ENCODE peak calls at places on chromosomes 5 and 9, in seven cellular contexts. One of them, this sample, is unnamed. For H3K9me3, the result is how much of the 10 kb centered on the place peaks cover.

GRCh38 chr5:154575869-154576806 is 98.1 kb upstream of the HAND1 start:
- DNase-seq in ovary: no peak
- DNase-seq in tibial nerve: no peak
- DNase-seq in H1: no peak
- DNase-seq in IMR-90: no peak
- DNase-seq in right lobe of liver: no peak
- DNase-seq in heart left ventricle: no peak
- DNase-seq in this sample: no peak

GRCh38 chr5:153573326-153574033 is 83.0 kb downstream of the GRIA1 start:
- DNase-seq in H1: no peak
- DNase-seq in IMR-90: no peak
- DNase-seq in heart left ventricle: no peak
- DNase-seq in tibial nerve: no peak
- DNase-seq in ovary: no peak
- DNase-seq in right lobe of liver: no peak
- DNase-seq in this sample: no peak

GRCh38 chr9:134168731-134169130 is 4.4 kb upstream of the RNU6ATAC start:
- DNase-seq in heart left ventricle: no peak
- DNase-seq in right lobe of liver: no peak
- DNase-seq in H1: no peak
- DNase-seq in ovary: no peak
- DNase-seq in tibial nerve: no peak
- DNase-seq in IMR-90: no peak
- DNase-seq in this sample: no peak

GRCh38 chr5:133888625-133888991 is 79.8 kb downstream of the C5orf15 start:
- DNase-seq in right lobe of liver: no peak
- DNase-seq in H1: no peak
- DNase-seq in heart left ventricle: no peak
- DNase-seq in tibial nerve: no peak
- DNase-seq in IMR-90: no peak
- DNase-seq in ovary: no peak
- DNase-seq in this sample: no peak

GRCh38 chr9:92952861-92953620 is 5.7 kb downstream of the FGD3 start:
- DNase-seq in H1: no peak
- DNase-seq in tibial nerve: no peak
- DNase-seq in IMR-90: no peak
- DNase-seq in right lobe of liver: no peak
- DNase-seq in heart left ventricle: no peak
- DNase-seq in ovary: no peak
- DNase-seq in this sample: no peak

GRCh38 chr5:153623906-153624765 is 133.7 kb downstream of the GRIA1 start:
- DNase-seq in H1: no peak
- DNase-seq in ovary: no peak
- DNase-seq in right lobe of liver: no peak
- DNase-seq in tibial nerve: no peak
- DNase-seq in heart left ventricle: no peak
- DNase-seq in IMR-90: peak
- DNase-seq in this sample: no peak

GRCh38 chr5:159451197-159452052 is 121.1 kb upstream of the IL12B start:
- DNase-seq in IMR-90: peak
- DNase-seq in tibial nerve: no peak
- DNase-seq in ovary: peak
- DNase-seq in heart left ventricle: peak
- DNase-seq in right lobe of liver: no peak
- DNase-seq in H1: no peak
- DNase-seq in this sample: peak

GRCh38 chr9:107540167-107540566 is 50.6 kb upstream of the KLF4 start:
- DNase-seq in tibial nerve: no peak
- DNase-seq in IMR-90: no peak
- DNase-seq in ovary: no peak
- DNase-seq in heart left ventricle: no peak
- DNase-seq in H1: no peak
- DNase-seq in right lobe of liver: no peak
- DNase-seq in this sample: no peak

GRCh38 chr5:164784230-164784629 is 1278.8 kb downstream of the MAT2B start:
- DNase-seq in H1: no peak
- DNase-seq in right lobe of liver: no peak
- DNase-seq in IMR-90: no peak
- DNase-seq in heart left ventricle: no peak
- DNase-seq in ovary: no peak
- DNase-seq in tibial nerve: no peak
- DNase-seq in this sample: no peak

GRCh38 chr5:51131266-51131665 is 252.0 kb upstream of the ISL1 start:
- DNase-seq in ovary: no peak
- DNase-seq in heart left ventricle: no peak
- DNase-seq in IMR-90: no peak
- DNase-seq in tibial nerve: no peak
- DNase-seq in H1: no peak
- DNase-seq in right lobe of liver: no peak
- DNase-seq in this sample: no peak

GRCh38 chr5:124007675-124008398 is 495.9 kb downstream of the CSNK1G3 start:
- DNase-seq in IMR-90: peak
- DNase-seq in tibial nerve: no peak
- DNase-seq in ovary: no peak
- DNase-seq in H1: no peak
- DNase-seq in heart left ventricle: no peak
- DNase-seq in right lobe of liver: no peak
- DNase-seq in this sample: no peak

GRCh38 chr5:177091232-177091631 is 4.5 kb downstream of the FGFR4 start:
- DNase-seq in heart left ventricle: no peak
- DNase-seq in tibial nerve: no peak
- DNase-seq in H1: no peak
- DNase-seq in IMR-90: no peak
- DNase-seq in ovary: no peak
- DNase-seq in right lobe of liver: no peak
- DNase-seq in this sample: no peak

GRCh38 chr5:29143266-29143665 is 2050.2 kb upstream of the CDH6 start:
- DNase-seq in H1: no peak
- DNase-seq in heart left ventricle: no peak
- DNase-seq in tibial nerve: no peak
- DNase-seq in IMR-90: no peak
- DNase-seq in ovary: no peak
- DNase-seq in right lobe of liver: no peak
- DNase-seq in this sample: no peak

GRCh38 chr5:143806568-143806967 is 5.4 kb upstream of the HMHB1 start:
- DNase-seq in right lobe of liver: no peak
- DNase-seq in ovary: no peak
- DNase-seq in H1: no peak
- DNase-seq in IMR-90: no peak
- DNase-seq in tibial nerve: no peak
- DNase-seq in heart left ventricle: no peak
- DNase-seq in this sample: no peak

GRCh38 chr5:95864944-95865504 is 42.5 kb upstream of the GLRX start:
- DNase-seq in tibial nerve: no peak
- DNase-seq in H1: no peak
- DNase-seq in IMR-90: peak
- DNase-seq in ovary: no peak
- DNase-seq in heart left ventricle: no peak
- DNase-seq in right lobe of liver: peak
- DNase-seq in this sample: no peak

GRCh38 chr5:54658014-54658413 is 140.5 kb downstream of the SNX18 start:
- DNase-seq in tibial nerve: no peak
- DNase-seq in H1: no peak
- DNase-seq in right lobe of liver: no peak
- DNase-seq in IMR-90: peak
- DNase-seq in heart left ventricle: no peak
- DNase-seq in ovary: no peak
- DNase-seq in this sample: no peak

GRCh38 chr5:149466457-149466972 is 84.7 kb downstream of the CSNK1A1 start:
- DNase-seq in tibial nerve: no peak
- DNase-seq in H1: no peak
- DNase-seq in IMR-90: peak
- DNase-seq in right lobe of liver: no peak
- DNase-seq in heart left ventricle: no peak
- DNase-seq in ovary: no peak
- DNase-seq in this sample: no peak

DNA sequence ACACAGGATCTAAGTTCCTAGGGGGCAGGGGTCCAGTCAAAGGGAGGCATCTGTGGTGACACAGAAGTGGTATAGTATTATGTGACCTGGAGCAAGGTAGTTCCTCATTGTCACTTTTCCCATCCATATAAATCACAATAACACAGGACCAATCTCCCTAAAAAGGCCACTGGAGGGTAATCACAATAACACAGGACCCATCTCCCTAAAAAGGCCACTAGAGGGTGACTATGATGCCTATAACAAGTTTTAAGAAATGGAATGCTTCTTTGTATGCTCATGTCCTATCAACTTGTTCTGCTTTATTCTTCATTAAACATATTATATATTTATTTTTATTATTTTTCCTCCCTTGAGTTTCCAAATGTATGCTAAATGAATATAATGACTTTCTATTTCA is 254.6 kb downstream of the ASTN2 start:
- DNase-seq in H1: no peak
- DNase-seq in tibial nerve: no peak
- DNase-seq in ovary: no peak
- DNase-seq in heart left ventricle: no peak
- DNase-seq in right lobe of liver: no peak
- DNase-seq in IMR-90: no peak
- DNase-seq in this sample: no peak
- TF ChIP-seq CTCF in H1: no peak
- TF ChIP-seq CTCF in tibial nerve: peak
- TF ChIP-seq CTCF in ovary: no peak
- TF ChIP-seq CTCF in heart left ventricle: no peak
- TF ChIP-seq CTCF in right lobe of liver: no peak
- TF ChIP-seq CTCF in IMR-90: no peak
- TF ChIP-seq CTCF in this sample: no peak

GRCh38 chr5:102218159-102218558 is 77.9 kb downstream of the SLCO4C1 start:
- DNase-seq in H1: no peak
- DNase-seq in heart left ventricle: no peak
- DNase-seq in right lobe of liver: no peak
- DNase-seq in tibial nerve: no peak
- DNase-seq in ovary: no peak
- DNase-seq in IMR-90: no peak
- DNase-seq in this sample: no peak
- TF ChIP-seq POLR2A in H1: no peak
- TF ChIP-seq POLR2A in heart left ventricle: no peak
- TF ChIP-seq POLR2A in right lobe of liver: no peak
- TF ChIP-seq POLR2A in tibial nerve: no peak
- TF ChIP-seq POLR2A in ovary: no peak
- TF ChIP-seq POLR2A in IMR-90: no peak
- TF ChIP-seq POLR2A in this sample: no peak

GRCh38 chr9:33817327-33818166 is 587 bp downstream of the UBE2R2 start:
- DNase-seq in H1: peak
- DNase-seq in right lobe of liver: peak
- DNase-seq in tibial nerve: peak
- DNase-seq in IMR-90: peak
- DNase-seq in ovary: peak
- DNase-seq in heart left ventricle: peak
- DNase-seq in this sample: peak

GRCh38 chr9:33823801-33824200 is 6.8 kb downstream of the UBE2R2 start:
- DNase-seq in IMR-90: no peak
- DNase-seq in ovary: no peak
- DNase-seq in right lobe of liver: no peak
- DNase-seq in H1: no peak
- DNase-seq in tibial nerve: no peak
- DNase-seq in heart left ventricle: no peak
- DNase-seq in this sample: no peak

GRCh38 chr9:33818167-33818831 is 1.3 kb downstream of the UBE2R2 start:
- DNase-seq in IMR-90: no peak
- DNase-seq in right lobe of liver: peak
- DNase-seq in tibial nerve: no peak
- DNase-seq in H1: no peak
- DNase-seq in heart left ventricle: no peak
- DNase-seq in ovary: peak
- DNase-seq in this sample: peak

GRCh38 chr9:33818832-33819500 is 2.0 kb downstream of the UBE2R2 start:
- DNase-seq in right lobe of liver: no peak
- DNase-seq in ovary: no peak
- DNase-seq in IMR-90: peak
- DNase-seq in heart left ventricle: no peak
- DNase-seq in H1: no peak
- DNase-seq in tibial nerve: no peak
- DNase-seq in this sample: no peak

DNA sequence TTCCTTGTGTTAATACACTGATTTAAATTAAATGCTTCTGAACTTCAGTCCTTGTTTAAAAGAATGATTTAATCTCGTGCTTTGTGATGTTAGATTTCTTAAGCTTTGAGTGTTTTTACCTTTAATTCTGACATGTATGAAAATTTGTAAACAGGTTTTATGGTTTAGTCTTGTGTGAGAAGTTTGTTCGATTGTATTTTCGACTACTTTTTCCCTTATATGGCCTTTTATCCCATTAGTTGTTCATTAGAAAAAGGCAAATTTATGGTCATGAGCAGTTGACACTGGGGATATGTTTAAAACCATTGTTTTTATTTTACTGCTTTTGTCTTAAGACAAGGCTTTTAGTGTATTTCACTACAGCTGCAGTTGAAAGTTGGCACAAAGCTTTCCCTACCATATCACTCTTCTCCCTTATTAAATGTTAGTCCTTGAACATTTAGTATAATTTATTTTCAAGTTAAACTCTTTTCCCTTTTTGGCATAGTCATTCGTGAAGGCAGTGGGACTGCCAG is 3.3 kb downstream of the UBE2R2 start:
- DNase-seq in right lobe of liver: no peak
- DNase-seq in IMR-90: no peak
- DNase-seq in H1: no peak
- DNase-seq in ovary: no peak
- DNase-seq in tibial nerve: no peak
- DNase-seq in heart left ventricle: no peak
- DNase-seq in this sample: no peak
- H3K9me3 ChIP-seq in right lobe of liver: under half
- H3K9me3 ChIP-seq in IMR-90: under half
- H3K9me3 ChIP-seq in H1: under half
- H3K9me3 ChIP-seq in ovary: under half
- H3K9me3 ChIP-seq in tibial nerve: under half
- H3K9me3 ChIP-seq in heart left ventricle: under half
- H3K9me3 ChIP-seq in this sample: under half

DNA sequence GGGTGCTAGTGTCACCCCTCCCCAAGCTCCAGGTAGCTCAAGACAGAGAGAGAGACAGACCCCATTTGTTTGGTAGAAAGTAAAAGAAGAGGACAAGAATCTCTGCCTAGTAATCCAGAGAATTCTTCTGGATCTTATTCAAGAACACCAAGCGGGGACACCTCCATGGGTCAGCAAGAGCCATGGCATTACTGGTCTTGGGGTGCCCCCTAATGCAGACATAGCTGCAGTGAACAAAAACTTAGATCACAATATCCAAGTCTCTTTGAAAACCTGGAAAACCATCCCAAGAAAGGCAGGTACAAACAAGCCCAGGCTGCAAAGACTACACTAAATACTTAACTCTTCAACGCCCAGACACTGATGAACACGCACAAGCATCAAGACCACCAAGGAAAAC is 29.9 kb upstream of the PDE4D start:
- DNase-seq in ovary: no peak
- DNase-seq in heart left ventricle: no peak
- DNase-seq in right lobe of liver: no peak
- DNase-seq in IMR-90: peak
- DNase-seq in H1: no peak
- DNase-seq in tibial nerve: no peak
- DNase-seq in this sample: no peak
- TF ChIP-seq CTCF in ovary: no peak
- TF ChIP-seq CTCF in heart left ventricle: peak
- TF ChIP-seq CTCF in right lobe of liver: peak
- TF ChIP-seq CTCF in IMR-90: peak
- TF ChIP-seq CTCF in H1: peak
- TF ChIP-seq CTCF in tibial nerve: no peak
- TF ChIP-seq CTCF in this sample: no peak

GRCh38 chr9:131603711-131604439 is 58.6 kb downstream of the PRRT1B start:
- DNase-seq in H1: no peak
- DNase-seq in tibial nerve: no peak
- DNase-seq in ovary: no peak
- DNase-seq in right lobe of liver: no peak
- DNase-seq in heart left ventricle: no peak
- DNase-seq in IMR-90: no peak
- DNase-seq in this sample: no peak
- TF ChIP-seq POLR2A in H1: no peak
- TF ChIP-seq POLR2A in tibial nerve: no peak
- TF ChIP-seq POLR2A in ovary: no peak
- TF ChIP-seq POLR2A in right lobe of liver: no peak
- TF ChIP-seq POLR2A in heart left ventricle: no peak
- TF ChIP-seq POLR2A in IMR-90: no peak
- TF ChIP-seq POLR2A in this sample: no peak

This sample was measured in gastrocnemius medialis.